ENCODE peak calls at places on chromosomes 16 and 17, in nine cellular contexts. N is NCI-H1436 treated with DMSO at 0.1 percent for 48 hours, M is neural crest cell, U is T-helper 9 cell, I is T47D, S is NB4, P is retinal pigment epithelial cell, W is ovary, C is kidney tubule cell. G is an unnamed sample.

GRCh38 chr16:10812352-10813122 is 6.1 kb downstream of the TVP23A start:
- DNase-seq in S (no peak), W (no peak), I (no peak), U (no peak), M (no peak), P (no peak), N (no peak), C (no peak), G (no peak)

GRCh38 chr16:86823895-86824671 is 245.7 kb downstream of the FOXL1 start:
- DNase-seq in S (peak), U (no peak), W (no peak), N (no peak), I (no peak), P (no peak), M (no peak), C (peak), G (no peak)

GRCh38 chr16:29743827-29744531 is 1.8 kb downstream of the C16orf54 start:
- DNase-seq in S (no peak), P (no peak), I (no peak), C (no peak), N (no peak), M (no peak), U (peak), W (no peak), G (peak)

GRCh38 chr16:3656491-3657468 is 2.3 kb downstream of the DNASE1 start:
- DNase-seq in S (no peak), U (no peak), M (no peak), W (no peak), C (peak), I (no peak), N (no peak), P (no peak), G (no peak)

GRCh38 chr16:79673635-79674034 is 73.1 kb upstream of the MAF start:
- DNase-seq in N (no peak), C (no peak), M (no peak), I (no peak), U (no peak), W (no peak), S (no peak), P (no peak), G (no peak)

GRCh38 chr17:30263552-30264333 is 28.0 kb downstream of the BLMH start:
- DNase-seq in S (no peak), M (no peak), C (peak), I (no peak), P (peak), W (no peak), N (no peak), U (no peak), G (no peak)

GRCh38 chr16:68860978-68861892 is 17.9 kb downstream of the TANGO6 start:
- DNase-seq in S (no peak), W (no peak), C (no peak), M (no peak), I (no peak), U (no peak), P (no peak), N (no peak), G (no peak)

GRCh38 chr17:6556121-6557039 is at the start of gene PITPNM3:
- DNase-seq in N (no peak), S (no peak), U (no peak), I (no peak), C (peak), W (peak), P (no peak), M (no peak), G (no peak)

GRCh38 chr16:69476920-69477418 is 52.5 kb downstream of the CYB5B start:
- DNase-seq in I (no peak), P (no peak), C (peak), W (no peak), U (no peak), N (no peak), S (no peak), M (no peak), G (no peak)

GRCh38 chr17:62809656-62810055 is 1.5 kb upstream of the MARCHF10 start:
- DNase-seq in S (no peak), I (no peak), U (no peak), M (no peak), W (no peak), P (no peak), C (no peak), N (no peak), G (no peak)

GRCh38 chr17:45976755-45977505 is 22.1 kb upstream of the STH start:
- DNase-seq in U (no peak), N (no peak), S (no peak), W (no peak), C (no peak), I (no peak), P (no peak), M (no peak), G (no peak)

GRCh38 chr17:65794572-65794971 is 233.1 kb upstream of the AXIN2 start:
- DNase-seq in I (peak), U (no peak), P (no peak), S (peak), W (no peak), C (peak), N (no peak), M (no peak), G (no peak)

GRCh38 chr16:20320178-20320577 is 7.1 kb downstream of the GP2 start:
- DNase-seq in C (no peak), M (no peak), P (no peak), S (no peak), W (no peak), U (no peak), I (no peak), N (no peak), G (no peak)

GRCh38 chr17:38815576-38816193 is 9.4 kb downstream of the CWC25 start:
- DNase-seq in U (no peak), W (no peak), C (peak), S (peak), P (no peak), M (no peak), N (no peak), I (peak), G (no peak)

GRCh38 chr16:68823401-68823800 is 19.9 kb upstream of the TANGO6 start:
- DNase-seq in P (peak), I (no peak), N (no peak), S (no peak), W (no peak), M (no peak), C (peak), U (no peak), G (no peak)

GRCh38 chr16:16798504-16798903 is 419.6 kb downstream of the NPIPA7 start:
- DNase-seq in N (no peak), M (no peak), P (no peak), S (no peak), I (no peak), C (no peak), W (no peak), U (no peak), G (no peak)

G was measured in effector memory CD8-positive, alpha-beta T cell.